ENCODE peak calls at places on chromosomes 4 and X, in five cellular contexts. T, E, N, V and H are unnamed samples.

GRCh38 chr4:158259955-158260575 is 49.8 kb downstream of the TMEM144 start:
- DNase-seq in T (no peak), E (no peak), N (no peak), V (peak), H (peak)

GRCh38 chr4:136784326-136784725 is 748.0 kb downstream of the PCDH18 start:
- DNase-seq in T (no peak), E (no peak), N (no peak), V (no peak), H (peak)

GRCh38 chr4:186719925-186720694 is 3.5 kb downstream of the FAT1 start:
- DNase-seq in T (no peak), E (no peak), N (no peak), V (peak), H (no peak)

GRCh38 chrX:133413218-133413925 is 1.9 kb downstream of the GPC4 start:
- DNase-seq in T (no peak), E (no peak), N (no peak), V (no peak), H (no peak)

GRCh38 chr4:140309124-140309870 is 64.1 kb upstream of the SCOC start:
- DNase-seq in T (no peak), E (no peak), N (no peak), V (peak), H (peak)

GRCh38 chr4:95549246-95550138 is 719 bp upstream of the UNC5C start:
- DNase-seq in T (no peak), E (peak), N (no peak), V (peak), H (peak)

GRCh38 chrX:10106801-10107200 is 50.0 kb upstream of the CLCN4 start:
- DNase-seq in T (peak), E (no peak), N (no peak), V (no peak), H (no peak)

GRCh38 chr4:86043755-86044592 is 315.9 kb downstream of the MAPK10 start:
- DNase-seq in T (no peak), E (no peak), N (no peak), V (peak), H (no peak)

GRCh38 chr4:26300314-26301307 is 20.2 kb upstream of the RBPJ start:
- DNase-seq in T (no peak), E (no peak), N (no peak), V (peak), H (peak)

GRCh38 chrX:17655232-17656034 is 81.9 kb upstream of the SCML1 start:
- DNase-seq in T (no peak), E (no peak), N (no peak), V (peak), H (peak)

GRCh38 chr4:8910100-8910821 is 38.6 kb upstream of the HMX1 start:
- DNase-seq in T (peak), E (no peak), N (no peak), V (no peak), H (no peak)

GRCh38 chr4:6028168-6028567 is 9.9 kb upstream of the C4orf50 start:
- DNase-seq in T (no peak), E (no peak), N (no peak), V (no peak), H (no peak)

GRCh38 chrX:22534643-22535042 is 261.9 kb downstream of the CBLL2 start:
- DNase-seq in T (no peak), E (peak), N (no peak), V (peak), H (peak)

GRCh38 chr4:83905952-83906351 is 370.0 kb downstream of the GPAT3 start:
- DNase-seq in T (no peak), E (no peak), N (no peak), V (no peak), H (no peak)

GRCh38 chr4:7217453-7218310 is 25.3 kb downstream of the SORCS2 start:
- DNase-seq in T (no peak), E (no peak), N (no peak), V (peak), H (peak)